ENCODE peak calls at places on chromosomes 16 and 17, in six cellular contexts. One of them, this sample, is unnamed.

GRCh38 chr16:30570621-30571443 is 682 bp downstream of the ZNF688 start:
- DNase-seq in IMR-90: peak
- DNase-seq in AG04450: no peak
- DNase-seq in dorsolateral prefrontal cortex: no peak
- DNase-seq in left ventricle myocardium inferior: no peak
- DNase-seq in RWPE2: no peak
- DNase-seq in this sample: peak

GRCh38 chr17:21378553-21378952 is 2.4 kb downstream of the KCNJ12 start:
- DNase-seq in AG04450: no peak
- DNase-seq in left ventricle myocardium inferior: no peak
- DNase-seq in IMR-90: no peak
- DNase-seq in dorsolateral prefrontal cortex: no peak
- DNase-seq in RWPE2: no peak
- DNase-seq in this sample: no peak

GRCh38 chr16:1424028-1424427 is 3.5 kb upstream of the UQCC4 start:
- DNase-seq in dorsolateral prefrontal cortex: no peak
- DNase-seq in RWPE2: no peak
- DNase-seq in left ventricle myocardium inferior: no peak
- DNase-seq in AG04450: no peak
- DNase-seq in IMR-90: no peak
- DNase-seq in this sample: no peak

GRCh38 chr17:83119987-83120864 is 40.8 kb downstream of the METRNL start:
- DNase-seq in left ventricle myocardium inferior: peak
- DNase-seq in RWPE2: no peak
- DNase-seq in dorsolateral prefrontal cortex: no peak
- DNase-seq in AG04450: no peak
- DNase-seq in IMR-90: no peak
- DNase-seq in this sample: no peak

GRCh38 chr16:46662123-46662522 is 26.9 kb downstream of the VPS35 start:
- DNase-seq in IMR-90: no peak
- DNase-seq in RWPE2: no peak
- DNase-seq in left ventricle myocardium inferior: no peak
- DNase-seq in dorsolateral prefrontal cortex: no peak
- DNase-seq in AG04450: no peak
- DNase-seq in this sample: no peak

GRCh38 chr17:9924735-9925191 is 19.7 kb upstream of the RCVRN start:
- DNase-seq in IMR-90: peak
- DNase-seq in dorsolateral prefrontal cortex: no peak
- DNase-seq in AG04450: peak
- DNase-seq in left ventricle myocardium inferior: peak
- DNase-seq in RWPE2: no peak
- DNase-seq in this sample: no peak

GRCh38 chr16:89292443-89293078 is 75.1 kb downstream of the ZNF778 start:
- DNase-seq in RWPE2: no peak
- DNase-seq in AG04450: no peak
- DNase-seq in left ventricle myocardium inferior: no peak
- DNase-seq in dorsolateral prefrontal cortex: no peak
- DNase-seq in IMR-90: no peak
- DNase-seq in this sample: no peak

GRCh38 chr17:979539-980405 is at the start of gene NXN:
- DNase-seq in RWPE2: no peak
- DNase-seq in IMR-90: peak
- DNase-seq in left ventricle myocardium inferior: peak
- DNase-seq in dorsolateral prefrontal cortex: peak
- DNase-seq in AG04450: no peak
- DNase-seq in this sample: peak

GRCh38 chr17:62995377-62995885 is 29.4 kb downstream of the TANC2 start:
- DNase-seq in AG04450: no peak
- DNase-seq in left ventricle myocardium inferior: no peak
- DNase-seq in IMR-90: peak
- DNase-seq in RWPE2: no peak
- DNase-seq in dorsolateral prefrontal cortex: no peak
- DNase-seq in this sample: peak

GRCh38 chr17:681738-682137 is 32.9 kb downstream of the VPS53 start:
- DNase-seq in IMR-90: peak
- DNase-seq in left ventricle myocardium inferior: no peak
- DNase-seq in dorsolateral prefrontal cortex: no peak
- DNase-seq in RWPE2: no peak
- DNase-seq in AG04450: no peak
- DNase-seq in this sample: peak

GRCh38 chr17:82244413-82245140 is 15.7 kb downstream of the SLC16A3 start:
- DNase-seq in IMR-90: no peak
- DNase-seq in left ventricle myocardium inferior: no peak
- DNase-seq in AG04450: no peak
- DNase-seq in RWPE2: peak
- DNase-seq in dorsolateral prefrontal cortex: peak
- DNase-seq in this sample: peak

GRCh38 chr17:39533891-39534290 is 72.6 kb downstream of the CDK12 start:
- DNase-seq in IMR-90: peak
- DNase-seq in dorsolateral prefrontal cortex: no peak
- DNase-seq in RWPE2: no peak
- DNase-seq in AG04450: no peak
- DNase-seq in left ventricle myocardium inferior: no peak
- DNase-seq in this sample: no peak

GRCh38 chr16:1300664-1301476 is 8.6 kb upstream of the UBE2I start:
- DNase-seq in AG04450: no peak
- DNase-seq in RWPE2: no peak
- DNase-seq in left ventricle myocardium inferior: peak
- DNase-seq in IMR-90: peak
- DNase-seq in dorsolateral prefrontal cortex: peak
- DNase-seq in this sample: peak

GRCh38 chr16:11020792-11021440 is 76.6 kb downstream of the CLEC16A start:
- DNase-seq in AG04450: no peak
- DNase-seq in RWPE2: no peak
- DNase-seq in dorsolateral prefrontal cortex: no peak
- DNase-seq in left ventricle myocardium inferior: no peak
- DNase-seq in IMR-90: no peak
- DNase-seq in this sample: no peak

GRCh38 chr17:7250655-7251329 is 742 bp downstream of the CTDNEP1 start:
- DNase-seq in dorsolateral prefrontal cortex: no peak
- DNase-seq in left ventricle myocardium inferior: no peak
- DNase-seq in AG04450: no peak
- DNase-seq in RWPE2: no peak
- DNase-seq in IMR-90: no peak
- DNase-seq in this sample: no peak

GRCh38 chr17:32875904-32876413 is 965 bp downstream of the MYO1D start:
- DNase-seq in dorsolateral prefrontal cortex: no peak
- DNase-seq in RWPE2: no peak
- DNase-seq in IMR-90: peak
- DNase-seq in left ventricle myocardium inferior: no peak
- DNase-seq in AG04450: no peak
- DNase-seq in this sample: no peak

GRCh38 chr17:38748329-38749221 is at the start of gene PCGF2:
- DNase-seq in left ventricle myocardium inferior: peak
- DNase-seq in dorsolateral prefrontal cortex: peak
- DNase-seq in RWPE2: peak
- DNase-seq in IMR-90: peak
- DNase-seq in AG04450: peak
- DNase-seq in this sample: peak

GRCh38 chr16:75181630-75182029 is 25.3 kb downstream of the CTRB2 start:
- DNase-seq in RWPE2: no peak
- DNase-seq in dorsolateral prefrontal cortex: no peak
- DNase-seq in left ventricle myocardium inferior: no peak
- DNase-seq in IMR-90: no peak
- DNase-seq in AG04450: no peak
- DNase-seq in this sample: no peak

GRCh38 chr16:2473999-2474876 is 689 bp upstream of the TBC1D24 start:
- DNase-seq in dorsolateral prefrontal cortex: no peak
- DNase-seq in RWPE2: no peak
- DNase-seq in left ventricle myocardium inferior: peak
- DNase-seq in AG04450: no peak
- DNase-seq in IMR-90: peak
- DNase-seq in this sample: peak

GRCh38 chr16:49439050-49439449 is 65.4 kb downstream of the C16orf78 start:
- DNase-seq in IMR-90: no peak
- DNase-seq in dorsolateral prefrontal cortex: no peak
- DNase-seq in AG04450: no peak
- DNase-seq in left ventricle myocardium inferior: no peak
- DNase-seq in RWPE2: peak
- DNase-seq in this sample: no peak

GRCh38 chr17:76701471-76701967 is 9.2 kb downstream of the MXRA7 start:
- DNase-seq in left ventricle myocardium inferior: no peak
- DNase-seq in RWPE2: no peak
- DNase-seq in AG04450: no peak
- DNase-seq in IMR-90: no peak
- DNase-seq in dorsolateral prefrontal cortex: no peak
- DNase-seq in this sample: peak

GRCh38 chr17:76202516-76202915 is 37.8 kb downstream of the RNF157 start:
- DNase-seq in left ventricle myocardium inferior: no peak
- DNase-seq in RWPE2: no peak
- DNase-seq in AG04450: no peak
- DNase-seq in IMR-90: peak
- DNase-seq in dorsolateral prefrontal cortex: no peak
- DNase-seq in this sample: peak

GRCh38 chr17:9221231-9222180 is 200.2 kb downstream of the NTN1 start:
- DNase-seq in dorsolateral prefrontal cortex: no peak
- DNase-seq in IMR-90: no peak
- DNase-seq in AG04450: no peak
- DNase-seq in left ventricle myocardium inferior: no peak
- DNase-seq in RWPE2: no peak
- DNase-seq in this sample: no peak

GRCh38 chr17:51703364-51704341 is 443.3 kb downstream of the UTP18 start:
- DNase-seq in dorsolateral prefrontal cortex: no peak
- DNase-seq in IMR-90: no peak
- DNase-seq in left ventricle myocardium inferior: peak
- DNase-seq in AG04450: no peak
- DNase-seq in RWPE2: no peak
- DNase-seq in this sample: peak

GRCh38 chr16:57096192-57096591 is 3.8 kb downstream of the CPNE2 start:
- DNase-seq in left ventricle myocardium inferior: no peak
- DNase-seq in AG04450: no peak
- DNase-seq in dorsolateral prefrontal cortex: no peak
- DNase-seq in IMR-90: no peak
- DNase-seq in RWPE2: no peak
- DNase-seq in this sample: no peak

GRCh38 chr16:57096793-57097192 is 4.4 kb downstream of the CPNE2 start:
- DNase-seq in dorsolateral prefrontal cortex: no peak
- DNase-seq in RWPE2: no peak
- DNase-seq in AG04450: no peak
- DNase-seq in left ventricle myocardium inferior: no peak
- DNase-seq in IMR-90: no peak
- DNase-seq in this sample: no peak

GRCh38 chr16:57094911-57095310 is 2.5 kb downstream of the CPNE2 start:
- DNase-seq in dorsolateral prefrontal cortex: no peak
- DNase-seq in RWPE2: no peak
- DNase-seq in left ventricle myocardium inferior: no peak
- DNase-seq in AG04450: no peak
- DNase-seq in IMR-90: no peak
- DNase-seq in this sample: no peak

GRCh38 chr16:57100445-57100844 is 8.1 kb downstream of the CPNE2 start:
- DNase-seq in AG04450: no peak
- DNase-seq in IMR-90: no peak
- DNase-seq in RWPE2: no peak
- DNase-seq in dorsolateral prefrontal cortex: no peak
- DNase-seq in left ventricle myocardium inferior: no peak
- DNase-seq in this sample: no peak

DNA sequence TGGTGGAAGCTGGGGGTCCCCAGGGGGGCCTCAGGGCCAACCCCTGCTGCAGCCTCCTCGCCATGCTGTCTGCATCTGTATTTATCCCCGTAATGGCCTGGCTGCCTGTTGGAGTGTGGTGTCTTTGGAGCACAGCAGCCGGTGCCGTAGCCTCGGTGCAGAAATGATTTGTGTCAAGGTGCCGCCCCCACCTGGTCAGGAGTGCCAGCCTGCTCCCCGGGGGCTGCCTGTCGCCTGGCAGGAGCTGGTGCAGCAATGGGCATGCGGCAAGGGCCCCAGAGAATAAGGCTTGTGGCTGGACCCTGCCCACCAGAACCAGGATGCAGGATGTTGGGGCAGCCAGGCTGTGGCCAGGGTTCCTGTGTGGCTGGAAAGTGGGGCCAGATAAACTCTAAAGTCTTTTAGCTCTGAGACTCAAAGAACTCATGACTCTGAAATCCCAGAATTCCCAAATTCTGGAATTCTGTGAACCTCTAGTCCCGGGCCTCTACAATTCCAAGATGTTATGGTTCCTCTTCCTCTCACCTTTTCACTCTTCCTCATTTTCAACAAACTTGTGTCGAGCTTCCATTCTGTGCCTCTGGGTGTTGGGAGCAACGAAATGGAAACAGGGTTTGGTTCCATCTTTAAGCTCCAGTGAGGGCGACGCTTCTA is 5.9 kb downstream of the CPNE2 start:
- DNase-seq in IMR-90: no peak
- DNase-seq in dorsolateral prefrontal cortex: no peak
- DNase-seq in RWPE2: no peak
- DNase-seq in left ventricle myocardium inferior: no peak
- DNase-seq in AG04450: no peak
- DNase-seq in this sample: no peak
- TF ChIP-seq CTCF in IMR-90: no peak
- TF ChIP-seq CTCF in dorsolateral prefrontal cortex: no peak
- TF ChIP-seq CTCF in RWPE2: no peak
- TF ChIP-seq CTCF in left ventricle myocardium inferior: no peak
- TF ChIP-seq CTCF in AG04450: no peak
- TF ChIP-seq CTCF in this sample: no peak

GRCh38 chr17:66423436-66423922 is 121.1 kb downstream of the PRKCA start:
- DNase-seq in IMR-90: no peak
- DNase-seq in RWPE2: no peak
- DNase-seq in dorsolateral prefrontal cortex: no peak
- DNase-seq in left ventricle myocardium inferior: no peak
- DNase-seq in AG04450: no peak
- DNase-seq in this sample: peak
- H3K4me3 ChIP-seq in IMR-90: no peak
- H3K4me3 ChIP-seq in RWPE2: no peak
- H3K4me3 ChIP-seq in dorsolateral prefrontal cortex: no peak
- H3K4me3 ChIP-seq in left ventricle myocardium inferior: no peak
- H3K4me3 ChIP-seq in AG04450: no peak
- H3K4me3 ChIP-seq in this sample: no peak

DNA sequence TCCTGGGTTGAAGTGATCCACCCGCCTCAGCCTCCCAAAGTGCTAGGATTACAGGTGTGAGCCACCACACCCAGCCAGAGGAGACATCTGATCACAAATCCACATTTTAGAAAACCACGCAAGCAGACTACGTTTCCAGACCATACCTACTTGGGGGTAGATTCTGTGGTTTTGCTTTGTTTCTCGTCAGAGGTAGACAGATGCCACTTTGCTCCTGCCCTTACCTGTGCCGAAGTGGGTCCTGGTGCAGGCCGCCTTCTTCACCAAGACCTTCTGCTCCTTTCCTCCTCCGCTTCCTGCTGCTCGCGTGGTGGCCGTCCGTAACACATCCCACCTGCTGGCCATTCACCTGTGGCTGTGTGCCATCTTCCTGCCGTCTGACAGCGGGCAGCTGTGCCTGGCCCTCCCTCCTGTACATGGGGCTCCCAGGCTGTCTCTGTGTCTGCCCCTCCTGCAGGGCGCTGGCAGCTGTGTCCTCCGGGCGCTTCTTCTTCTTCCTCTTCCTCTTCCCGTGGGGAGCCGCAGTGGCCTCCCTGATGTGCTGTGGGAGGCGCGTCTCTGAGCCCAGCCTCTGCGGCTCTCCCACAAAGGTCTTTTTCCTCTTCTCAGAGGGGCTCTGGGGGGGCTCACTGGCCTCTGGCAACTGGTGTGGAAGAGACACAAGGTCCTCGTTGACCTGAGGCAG is 21.2 kb upstream of the CYTH1 start:
- DNase-seq in IMR-90: no peak
- DNase-seq in left ventricle myocardium inferior: no peak
- DNase-seq in AG04450: no peak
- DNase-seq in dorsolateral prefrontal cortex: no peak
- DNase-seq in RWPE2: no peak
- DNase-seq in this sample: no peak
- TF ChIP-seq CTCF in IMR-90: no peak
- TF ChIP-seq CTCF in left ventricle myocardium inferior: no peak
- TF ChIP-seq CTCF in AG04450: no peak
- TF ChIP-seq CTCF in dorsolateral prefrontal cortex: no peak
- TF ChIP-seq CTCF in RWPE2: no peak
- TF ChIP-seq CTCF in this sample: no peak

GRCh38 chr17:64398330-64398729 is 7.7 kb upstream of the PECAM1 start:
- DNase-seq in left ventricle myocardium inferior: no peak
- DNase-seq in dorsolateral prefrontal cortex: no peak
- DNase-seq in RWPE2: no peak
- DNase-seq in IMR-90: no peak
- DNase-seq in AG04450: no peak
- DNase-seq in this sample: no peak
- H3K4me3 ChIP-seq in left ventricle myocardium inferior: no peak
- H3K4me3 ChIP-seq in dorsolateral prefrontal cortex: no peak
- H3K4me3 ChIP-seq in RWPE2: no peak
- H3K4me3 ChIP-seq in IMR-90: no peak
- H3K4me3 ChIP-seq in AG04450: no peak
- H3K4me3 ChIP-seq in this sample: no peak